ENCODE peak calls at places on chromosomes 11 and 22, in eight cellular contexts. R is GM23338, Y is HCT116, V is MM.1S, F is GM23248, J is Karpas-422, W is PC-3, Z is OCI-LY7. E is an unnamed sample.

GRCh38 chr11:117823294-117823940 is 1.1 kb downstream of the FXYD2 start:
- DNase-seq in J (no peak), V (no peak), W (no peak), F (no peak), Y (no peak), R (no peak), Z (peak; percentile 21), E (no peak)

GRCh38 chr22:34946339-34946985 is 119.5 kb upstream of the ISX start:
- DNase-seq in R (no peak), J (no peak), F (no peak), Z (no peak), V (no peak), W (no peak), Y (no peak), E (no peak)

GRCh38 chr11:114153224-114153623 is 93.7 kb downstream of the ZBTB16 start:
- DNase-seq in V (no peak), Z (no peak), W (no peak), Y (no peak), F (no peak), R (no peak), J (no peak), E (no peak)

GRCh38 chr11:12158926-12159325 is 48.5 kb downstream of the MICAL2 start:
- DNase-seq in R (no peak), Z (no peak), F (no peak), Y (no peak), W (no peak), J (no peak), V (no peak), E (peak; percentile 49)

GRCh38 chr11:789951-790350 is at the start of gene CEND1:
- DNase-seq in Y (no peak), V (peak; percentile 61), Z (peak; percentile 79), J (peak; percentile 93), W (no peak), F (peak; percentile 82), R (peak; percentile 79), E (no peak)

GRCh38 chr11:11265994-11266606 is 87.0 kb downstream of the CSNK2A3 start:
- DNase-seq in Y (peak; percentile 16), R (peak; percentile 75), W (peak; percentile 70), F (peak; percentile 50), Z (peak; percentile 74), V (peak; percentile 58), J (peak; percentile 93), E (peak; percentile 68)

GRCh38 chr11:92122561-92122960 is 102.1 kb upstream of the FAT3 start:
- DNase-seq in F (peak; percentile 4), W (peak; percentile 21), Z (no peak), J (no peak), Y (no peak), V (no peak), R (no peak), E (no peak)

GRCh38 chr11:827146-827860 is 416 bp upstream of the CRACR2B start:
- DNase-seq in R (peak; percentile 87), F (no peak), W (no peak), Z (peak; percentile 43), Y (no peak), V (peak; percentile 60), J (peak; percentile 64), E (peak; percentile 72)

GRCh38 chr22:50698546-50698945 is 25.9 kb downstream of the SHANK3 start:
- DNase-seq in Z (no peak), J (no peak), F (peak; percentile 25), Y (no peak), V (no peak), R (no peak), W (no peak), E (no peak)

GRCh38 chr22:17952273-17952801 is 72.0 kb downstream of the MICAL3 start:
- DNase-seq in J (peak; percentile 67), F (no peak), W (peak; percentile 7), Z (no peak), V (no peak), Y (no peak), R (no peak), E (no peak)

GRCh38 chr11:59173964-59174663 is 2.2 kb downstream of the DTX4 start:
- DNase-seq in F (peak; percentile 23), Z (no peak), R (peak; percentile 86), V (no peak), J (no peak), W (peak; percentile 67), Y (no peak), E (peak; percentile 91)

DNA sequence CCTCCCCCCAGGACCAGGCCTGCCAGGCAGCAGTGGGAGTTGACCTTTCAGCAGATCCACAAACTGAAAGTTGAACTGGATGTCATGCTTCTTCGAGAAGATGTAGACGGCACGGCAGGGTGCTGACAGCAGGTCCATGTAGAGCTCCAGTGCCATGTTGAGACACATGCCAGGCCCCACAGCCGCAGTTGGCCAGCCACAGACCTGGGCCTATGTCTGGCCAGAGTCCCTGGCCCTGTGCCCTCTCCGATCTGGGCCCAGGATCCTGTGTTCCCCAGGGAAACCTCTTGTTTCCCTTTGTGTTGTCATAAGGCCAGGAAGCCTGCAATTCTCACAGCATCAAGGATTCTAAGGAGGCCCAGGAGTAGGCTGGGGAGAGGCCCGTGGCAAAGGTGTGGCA is at the start of gene GSTT4:
- DNase-seq in Z (no peak), F (no peak), Y (no peak), R (no peak), J (peak; percentile 37), W (no peak), V (no peak), E (no peak)
- H3K27ac ChIP-seq in Z (no peak within 1 kb of the TSS), F (no peak within 1 kb of the TSS), Y (no peak within 1 kb of the TSS), R (no peak within 1 kb of the TSS), J (no peak within 1 kb of the TSS), W (no peak within 1 kb of the TSS), V (no peak within 1 kb of the TSS), E (no peak within 1 kb of the TSS)

GRCh38 chr22:24420977-24421343 is 6.4 kb upstream of the ADORA2A start:
- DNase-seq in J (peak; percentile 50), V (no peak), Y (no peak), Z (no peak), R (no peak), F (no peak), W (no peak), E (no peak)
- H3K9me2 ChIP-seq in J (no peaks in the 10 kb centered on the region), V (no peaks in the 10 kb centered on the region), Y (no peaks in the 10 kb centered on the region), Z (no peaks in the 10 kb centered on the region), R (no peaks in the 10 kb centered on the region), F (no peaks in the 10 kb centered on the region), W (no peaks in the 10 kb centered on the region), E (no peaks in the 10 kb centered on the region)

GRCh38 chr22:26565889-26566288 is 24.0 kb downstream of the TPST2 start:
- DNase-seq in V (no peak), Z (no peak), Y (no peak), W (no peak), R (no peak), J (no peak), F (no peak), E (no peak)

GRCh38 chr22:26565181-26565580 is 24.8 kb downstream of the TPST2 start:
- DNase-seq in W (no peak), F (no peak), R (no peak), Y (no peak), V (no peak), J (peak; percentile 56), Z (no peak), E (no peak)

GRCh38 chr22:26567610-26568009 is 22.3 kb downstream of the TPST2 start:
- DNase-seq in W (no peak), Z (no peak), V (no peak), J (no peak), R (no peak), Y (no peak), F (no peak), E (no peak)

GRCh38 chr22:26568207-26568706 is 21.7 kb downstream of the TPST2 start:
- DNase-seq in F (no peak), Z (no peak), W (peak; percentile 14), Y (no peak), J (no peak), V (no peak), R (peak; percentile 92), E (peak; percentile 19)

GRCh38 chr22:26566994-26567393 is 22.9 kb downstream of the TPST2 start:
- DNase-seq in W (no peak), Z (no peak), V (no peak), J (no peak), F (no peak), R (peak; percentile 44), Y (no peak), E (no peak)
- H3K27ac ChIP-seq in W (no peak overlapping the region), Z (no peak overlapping the region), V (no peak overlapping the region), J (peak overlapping the region; percentile 92), F (no peak overlapping the region), R (peak overlapping the region; percentile 95), Y (no peak overlapping the region), E (no peak overlapping the region)

GRCh38 chr11:105032495-105032894 is 2.4 kb downstream of the CASP1 start:
- DNase-seq in J (no peak), V (no peak), Z (no peak), F (no peak), W (no peak), R (no peak), Y (no peak), E (no peak)

GRCh38 chr11:105022998-105023397 is at the start of gene CASP5:
- DNase-seq in J (no peak), R (no peak), F (no peak), V (no peak), W (no peak), Z (no peak), Y (no peak), E (peak; percentile 27)

GRCh38 chr11:105024394-105024793 is 1.4 kb upstream of the CASP5 start:
- DNase-seq in Z (no peak), F (no peak), J (no peak), R (no peak), Y (no peak), V (no peak), W (no peak), E (no peak)

GRCh38 chr11:105022527-105022926 is 441 bp downstream of the CASP5 start:
- DNase-seq in J (no peak), F (no peak), R (no peak), Y (no peak), Z (no peak), W (no peak), V (no peak), E (no peak)

GRCh38 chr11:105027671-105028070 is 4.7 kb upstream of the CASP5 start:
- DNase-seq in Y (no peak), F (no peak), W (no peak), J (no peak), Z (no peak), R (no peak), V (no peak), E (no peak)
- H3K9me2 ChIP-seq in Y (no peaks in the 10 kb centered on the region), F (no peaks in the 10 kb centered on the region), W (no peaks in the 10 kb centered on the region), J (no peaks in the 10 kb centered on the region), Z (no peaks in the 10 kb centered on the region), R (no peaks in the 10 kb centered on the region), V (no peaks in the 10 kb centered on the region), E (no peaks in the 10 kb centered on the region)

GRCh38 chr11:72813740-72814138 is 472 bp upstream of the ATG16L2 start:
- DNase-seq in W (peak; percentile 81), J (peak; percentile 91), F (peak; percentile 92), R (peak; percentile 75), V (peak; percentile 86), Z (peak; percentile 92), Y (peak; percentile 56), E (peak; percentile 91)
- H3K27ac ChIP-seq in W (peak overlapping the region; percentile 89), J (peak overlapping the region; percentile 80), F (peak overlapping the region; percentile 96), R (no peak overlapping the region), V (peak overlapping the region; percentile 98), Z (peak overlapping the region; percentile 91), Y (peak overlapping the region; percentile 97), E (peak overlapping the region; percentile 99)

E was measured in hepatocyte.